ENCODE peak calls at places on chromosomes 7 and 10, in seven cellular contexts. C is activated gamma-delta T cell treated with anti-CD3 and anti-CD28 coated beads, Interleukin-2, amount 50 U/mL, for 16 hours; G is activated B cell treated with CpG ODN at 0.5 μM for 24 hours; U is effector CD4-positive, alpha-beta T cell; T is activated T-cell treated with anti-CD3 and anti-CD28 coated beads, Interleukin-2, amount 50 U/mL, for 4 hours; X is lung; B is stimulated activated CD8-positive, alpha-beta memory T cell treated with anti-CD3 and anti-CD28 coated beads, Interleukin-4, amount 100 ng/mL, for 48 hours. W is an unnamed sample.

GRCh38 chr7:105261689-105262088 is 127.0 kb downstream of the SRPK2 start:
- DNase-seq in C (no peak), G (no peak), U (no peak), T (no peak), X (no peak), B (no peak), W (no peak)

GRCh38 chr7:6394114-6394513 is 53.6 kb downstream of the DAGLB start:
- DNase-seq in C (no peak), G (no peak), U (no peak), T (no peak), X (no peak), B (no peak), W (no peak)

GRCh38 chr10:27252267-27253000 is 11.8 kb upstream of the ACBD5 start:
- DNase-seq in C (peak), G (peak), U (peak), T (peak), X (peak), B (peak), W (peak)

GRCh38 chr10:56585447-56586171 is 224.6 kb upstream of the ZWINT start:
- DNase-seq in C (no peak), G (no peak), U (no peak), T (no peak), X (no peak), B (no peak), W (no peak)

GRCh38 chr7:140375808-140376730 is 22.3 kb downstream of the SLC37A3 start:
- DNase-seq in C (no peak), G (no peak), U (no peak), T (no peak), X (no peak), B (peak), W (no peak)

GRCh38 chr7:142608630-142609029 is 140.6 kb upstream of the PRSS1 start:
- DNase-seq in C (no peak), G (no peak), U (no peak), T (no peak), X (no peak), B (no peak), W (no peak)

GRCh38 chr7:149866817-149867447 is 6.8 kb upstream of the ATP6V0E2 start:
- DNase-seq in C (no peak), G (no peak), U (no peak), T (no peak), X (no peak), B (no peak), W (no peak)

GRCh38 chr10:91185239-91185875 is 35.1 kb upstream of the PCGF5 start:
- DNase-seq in C (no peak), G (no peak), U (no peak), T (no peak), X (no peak), B (no peak), W (no peak)

GRCh38 chr7:43211276-43211675 is 98.8 kb downstream of the HECW1 start:
- DNase-seq in C (no peak), G (no peak), U (no peak), T (no peak), X (no peak), B (no peak), W (no peak)

GRCh38 chr10:81564143-81564542 is 310.9 kb upstream of the NRG3 start:
- DNase-seq in C (no peak), G (no peak), U (no peak), T (no peak), X (no peak), B (no peak), W (peak)

GRCh38 chr10:7274293-7274692 is 136.5 kb downstream of the SFMBT2 start:
- DNase-seq in C (no peak), G (no peak), U (no peak), T (no peak), X (no peak), B (no peak), W (no peak)

GRCh38 chr10:25561761-25562160 is 372.3 kb upstream of the MYO3A start:
- DNase-seq in C (no peak), G (no peak), U (no peak), T (no peak), X (no peak), B (no peak), W (no peak)

GRCh38 chr10:17918187-17918903 is 33.4 kb upstream of the SLC39A12 start:
- DNase-seq in C (no peak), G (no peak), U (no peak), T (no peak), X (no peak), B (no peak), W (no peak)

GRCh38 chr7:157618091-157618726 is 281.4 kb downstream of the DNAJB6 start:
- DNase-seq in C (no peak), G (no peak), U (no peak), T (no peak), X (no peak), B (no peak), W (no peak)

GRCh38 chr7:83273699-83274098 is 111.0 kb upstream of the PCLO start:
- DNase-seq in C (no peak), G (no peak), U (no peak), T (no peak), X (no peak), B (no peak), W (no peak)

GRCh38 chr10:132363921-132364593 is 32.1 kb downstream of the LRRC27 start:
- DNase-seq in C (no peak), G (no peak), U (no peak), T (no peak), X (no peak), B (no peak), W (peak)

W was measured in stimulated activated naive CD8-positive, alpha-beta T cell treated with anti-CD3 and anti-CD28 coated beads, Interleukin-15, Interleukin-2, amounts not matched to agents 100 U/mL and 50 U/mL, for 24 hours.